ENCODE peak calls at places on chromosome 2, in nine cellular contexts. J is suprapubic skin, M is IMR-90, L is HL-60, F is H1, Z is breast epithelium, D is pancreas, V is spleen, G is cardiac fibroblast. X is an unnamed sample.

GRCh38 chr2:64697286-64698023 is 43.7 kb upstream of the SERTAD2 start:
- DNase-seq in J (no peak), M (peak; percentile 50), L (peak; percentile 28), F (no peak), Z (no peak), D (no peak), V (no peak), G (peak; percentile 43), X (no peak)

GRCh38 chr2:139550873-139551272 is 770.7 kb upstream of the NXPH2 start:
- DNase-seq in J (no peak), M (no peak), L (no peak), F (no peak), Z (no peak), D (no peak), V (no peak), G (no peak), X (no peak)

GRCh38 chr2:96876811-96877437 is 7.0 kb upstream of the SEMA4C start:
- DNase-seq in J (no peak), M (no peak), L (no peak), F (no peak), Z (no peak), D (no peak), V (no peak), G (no peak), X (no peak)

GRCh38 chr2:134260726-134261125 is 6.9 kb downstream of the MGAT5 start:
- DNase-seq in J (no peak), M (peak; percentile 90), L (no peak), F (no peak), Z (no peak), D (no peak), V (no peak), G (peak; percentile 91), X (peak; percentile 83)

GRCh38 chr2:37689751-37690150 is 18.3 kb upstream of the CDC42EP3 start:
- DNase-seq in J (no peak), M (peak; percentile 54), L (no peak), F (no peak), Z (no peak), D (no peak), V (no peak), G (no peak), X (no peak)

GRCh38 chr2:28224648-28225471 is 167.8 kb upstream of the FOSL2 start:
- DNase-seq in J (no peak), M (peak; percentile 93), L (no peak), F (no peak), Z (no peak), D (no peak), V (no peak), G (peak; percentile 80), X (peak; percentile 95)

GRCh38 chr2:198788676-198789075 is 669.1 kb downstream of the SATB2 start:
- DNase-seq in J (no peak), M (no peak), L (no peak), F (peak; percentile 10), Z (no peak), D (no peak), V (no peak), G (no peak), X (no peak)

GRCh38 chr2:232174662-232175061 is 203.9 kb upstream of the ALPP start:
- DNase-seq in J (no peak), M (no peak), L (no peak), F (no peak), Z (no peak), D (no peak), V (no peak), G (no peak), X (no peak)

GRCh38 chr2:97993926-97994325 is 1.8 kb downstream of the TMEM131 start:
- DNase-seq in J (no peak), M (no peak), L (no peak), F (no peak), Z (no peak), D (no peak), V (no peak), G (no peak), X (no peak)

GRCh38 chr2:97992836-97993825 is 2.6 kb downstream of the TMEM131 start:
- DNase-seq in J (no peak), M (peak; percentile 15), L (no peak), F (no peak), Z (no peak), D (no peak), V (no peak), G (peak; percentile 12), X (no peak)

GRCh38 chr2:97988722-97989121 is 7.0 kb downstream of the TMEM131 start:
- DNase-seq in J (no peak), M (no peak), L (no peak), F (no peak), Z (no peak), D (no peak), V (no peak), G (peak; percentile 50), X (no peak)

GRCh38 chr2:97995026-97995733 is 568 bp downstream of the TMEM131 start:
- DNase-seq in J (no peak), M (peak; percentile 17), L (no peak), F (no peak), Z (no peak), D (peak; percentile 80), V (peak; percentile 93), G (peak; percentile 48), X (no peak)

GRCh38 chr2:97991081-97991856 is 4.5 kb downstream of the TMEM131 start:
- DNase-seq in J (no peak), M (no peak), L (no peak), F (no peak), Z (no peak), D (no peak), V (no peak), G (no peak), X (no peak)
- H3K4me3 ChIP-seq in J (no peak overlapping the region), M (no peak overlapping the region), L (no peak overlapping the region), F (no peak overlapping the region), Z (no peak overlapping the region), D (no peak overlapping the region), V (no peak overlapping the region), G (no peak overlapping the region), X (no peak overlapping the region)

DNA sequence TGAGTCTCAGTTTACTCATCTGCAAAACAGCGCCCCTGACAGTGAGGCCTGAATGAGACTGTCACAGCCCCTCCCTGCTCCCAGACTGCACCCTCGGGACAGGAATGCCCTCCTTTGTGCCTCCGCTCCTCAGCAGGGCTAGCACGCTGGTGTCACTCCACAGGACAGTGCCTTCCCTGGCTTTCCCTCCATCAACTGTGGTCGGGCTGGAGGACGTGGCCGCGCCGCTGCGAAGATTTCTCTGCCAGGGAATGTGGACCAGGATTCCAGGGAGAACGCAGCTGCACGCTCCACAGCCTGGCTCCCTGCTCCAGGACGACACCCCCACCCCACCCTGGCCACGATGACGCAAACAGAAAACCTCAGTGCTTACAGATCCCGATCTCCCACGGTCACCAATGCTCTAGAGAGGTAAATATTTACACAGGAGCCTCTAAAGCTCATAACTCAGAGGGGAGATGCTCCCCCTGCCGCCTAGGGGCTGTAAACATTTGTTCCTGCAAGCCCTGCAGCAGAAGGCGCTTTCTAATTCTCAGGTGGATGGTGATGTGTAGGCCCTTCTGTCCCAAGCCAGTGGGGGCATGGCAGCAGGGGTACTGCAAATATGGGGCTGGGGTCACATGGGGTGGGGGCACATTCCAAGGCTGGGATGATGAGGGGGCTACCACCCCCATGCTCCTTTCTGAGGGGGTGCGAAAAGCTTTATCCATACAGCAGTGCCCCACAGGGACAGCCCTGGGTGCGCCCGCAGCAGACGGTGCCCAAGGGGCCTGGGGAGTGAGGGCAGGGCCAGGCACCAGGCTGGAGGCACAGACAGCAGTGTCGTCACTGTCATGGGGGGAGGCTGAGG is 12.4 kb downstream of the HS6ST1 start:
- DNase-seq in J (peak; percentile 74), M (peak; percentile 100), L (no peak), F (no peak), Z (peak; percentile 88), D (peak; percentile 53), V (no peak), G (peak; percentile 81), X (peak; percentile 86)
- TF ChIP-seq CTCF in J (no peak), M (peak; percentile 69), L (no peak), F (no peak), Z (peak; percentile 15), D (no peak), V (no peak), G (peak; percentile 40), X (peak; percentile 52)

GRCh38 chr2:240737958-240738357 is 46.3 kb downstream of the AQP12A start:
- DNase-seq in J (no peak), M (no peak), L (no peak), F (no peak), Z (no peak), D (no peak), V (no peak), G (no peak), X (no peak)

GRCh38 chr2:240736281-240737250 is 44.9 kb downstream of the AQP12A start:
- DNase-seq in J (no peak), M (no peak), L (no peak), F (no peak), Z (no peak), D (no peak), V (no peak), G (no peak), X (no peak)

GRCh38 chr2:240741091-240741490 is 49.4 kb downstream of the AQP12A start:
- DNase-seq in J (no peak), M (no peak), L (no peak), F (no peak), Z (no peak), D (no peak), V (no peak), G (no peak), X (no peak)

GRCh38 chr2:240742602-240743095 is 51.0 kb downstream of the AQP12A start:
- DNase-seq in J (no peak), M (no peak), L (no peak), F (no peak), Z (no peak), D (no peak), V (no peak), G (no peak), X (no peak)

DNA sequence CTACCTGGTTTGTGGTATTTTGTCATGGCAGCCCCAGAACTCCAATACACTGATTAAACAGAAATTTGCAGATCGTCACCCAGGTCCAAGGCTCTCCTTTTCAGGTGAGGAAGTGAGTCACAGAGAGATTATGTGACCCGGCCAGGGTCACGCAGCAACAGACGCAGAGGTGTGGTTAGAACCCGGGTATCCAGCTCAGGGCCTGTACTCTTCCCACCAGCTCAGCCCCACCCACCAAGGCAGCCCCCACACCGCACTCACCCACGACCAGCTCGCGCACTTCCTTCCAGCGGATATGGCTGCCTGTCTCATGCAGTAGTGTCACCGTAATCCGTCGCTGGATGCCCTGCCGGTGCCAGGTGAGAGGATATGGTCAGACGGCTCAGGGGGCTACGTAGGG is 48.1 kb downstream of the AQP12A start:
- DNase-seq in J (no peak), M (no peak), L (no peak), F (no peak), Z (no peak), D (no peak), V (no peak), G (no peak), X (no peak)
- H3K4me3 ChIP-seq in J (no peak overlapping the region), M (no peak overlapping the region), L (no peak overlapping the region), F (no peak overlapping the region), Z (no peak overlapping the region), D (no peak overlapping the region), V (no peak overlapping the region), G (no peak overlapping the region), X (no peak overlapping the region)

DNA sequence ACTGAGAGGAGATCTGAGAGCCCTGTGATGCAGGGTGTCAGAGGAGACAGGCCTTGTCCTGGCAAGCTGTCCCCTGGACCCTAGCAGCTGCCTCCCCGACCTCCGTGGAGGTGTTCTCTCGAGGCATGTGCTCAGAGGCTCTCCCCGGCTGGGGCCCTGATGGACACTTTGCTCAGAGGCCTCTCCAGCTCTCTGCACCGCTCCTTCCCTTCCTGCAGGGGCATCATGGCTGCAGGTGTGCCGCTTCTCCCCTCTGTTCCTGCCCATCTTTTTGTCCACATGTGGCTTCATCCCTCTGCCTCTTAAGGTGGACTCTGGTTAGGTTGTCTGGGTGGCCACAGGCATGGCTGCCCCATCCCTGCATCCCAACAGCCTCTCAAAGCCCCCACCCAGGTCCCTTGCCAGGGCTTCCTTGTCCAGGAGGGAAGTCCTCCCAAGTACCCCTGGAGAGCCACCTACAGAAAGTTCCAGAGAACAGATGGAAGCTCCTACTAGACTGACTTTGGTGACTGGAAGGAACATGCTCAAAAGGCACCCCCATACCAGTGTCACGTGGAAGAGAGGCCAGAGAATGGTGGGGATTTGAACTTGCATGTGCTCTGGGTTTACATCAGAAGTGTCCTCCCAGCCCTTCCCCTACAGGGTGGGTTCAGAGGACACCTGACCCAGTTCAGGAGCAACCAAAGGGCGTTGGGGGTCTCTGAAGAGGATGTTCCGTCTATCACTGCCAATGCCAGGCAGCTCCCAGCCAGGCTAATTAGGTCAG is 120.4 kb downstream of the KLHL29 start:
- DNase-seq in J (no peak), M (no peak), L (no peak), F (no peak), Z (no peak), D (peak; percentile 56), V (no peak), G (no peak), X (no peak)
- TF ChIP-seq CTCF in J (no peak), M (no peak), L (no peak), F (peak; percentile 37), Z (no peak), D (no peak), V (no peak), G (peak; percentile 8), X (no peak)

X was measured in AG09309.